ENCODE peak calls at places on chromosome 13, in seven cellular contexts. One of them, this sample, is unnamed.

GRCh38 chr13:105806335-105806920 is 729.0 kb downstream of the EFNB2 start:
- DNase-seq in esophagus muscularis mucosa: no peak
- DNase-seq in H1: no peak
- DNase-seq in suprapubic skin: no peak
- DNase-seq in A549: no peak
- DNase-seq in tibial nerve: no peak
- DNase-seq in transverse colon: no peak
- DNase-seq in this sample: no peak

GRCh38 chr13:77328819-77329132 is 1.9 kb upstream of the MYCBP2 start:
- DNase-seq in tibial nerve: no peak
- DNase-seq in suprapubic skin: no peak
- DNase-seq in esophagus muscularis mucosa: no peak
- DNase-seq in A549: no peak
- DNase-seq in H1: no peak
- DNase-seq in transverse colon: no peak
- DNase-seq in this sample: no peak

GRCh38 chr13:66424417-66424816 is 805.7 kb downstream of the PCDH9 start:
- DNase-seq in suprapubic skin: no peak
- DNase-seq in A549: no peak
- DNase-seq in H1: no peak
- DNase-seq in tibial nerve: no peak
- DNase-seq in transverse colon: no peak
- DNase-seq in esophagus muscularis mucosa: no peak
- DNase-seq in this sample: no peak

GRCh38 chr13:105929486-105929885 is 606.0 kb downstream of the EFNB2 start:
- DNase-seq in esophagus muscularis mucosa: no peak
- DNase-seq in tibial nerve: no peak
- DNase-seq in suprapubic skin: no peak
- DNase-seq in transverse colon: no peak
- DNase-seq in A549: no peak
- DNase-seq in H1: no peak
- DNase-seq in this sample: no peak

GRCh38 chr13:75704942-75705320 is 68.8 kb downstream of the LMO7 start:
- DNase-seq in tibial nerve: no peak
- DNase-seq in suprapubic skin: peak
- DNase-seq in A549: peak
- DNase-seq in esophagus muscularis mucosa: no peak
- DNase-seq in H1: no peak
- DNase-seq in transverse colon: peak
- DNase-seq in this sample: peak

GRCh38 chr13:32318072-32318471 is 2.8 kb downstream of the BRCA2 start:
- DNase-seq in A549: no peak
- DNase-seq in esophagus muscularis mucosa: no peak
- DNase-seq in suprapubic skin: no peak
- DNase-seq in H1: no peak
- DNase-seq in transverse colon: no peak
- DNase-seq in tibial nerve: no peak
- DNase-seq in this sample: no peak

GRCh38 chr13:46010148-46010547 is 42.4 kb downstream of the ZC3H13 start:
- DNase-seq in suprapubic skin: no peak
- DNase-seq in H1: no peak
- DNase-seq in transverse colon: no peak
- DNase-seq in tibial nerve: no peak
- DNase-seq in A549: peak
- DNase-seq in esophagus muscularis mucosa: no peak
- DNase-seq in this sample: no peak

GRCh38 chr13:22027561-22027960 is 356.7 kb downstream of the FGF9 start:
- DNase-seq in esophagus muscularis mucosa: no peak
- DNase-seq in tibial nerve: no peak
- DNase-seq in suprapubic skin: no peak
- DNase-seq in A549: no peak
- DNase-seq in H1: no peak
- DNase-seq in transverse colon: no peak
- DNase-seq in this sample: no peak

GRCh38 chr13:57375876-57376275 is 208.9 kb downstream of the PRR20E start:
- DNase-seq in H1: no peak
- DNase-seq in transverse colon: no peak
- DNase-seq in A549: no peak
- DNase-seq in suprapubic skin: no peak
- DNase-seq in esophagus muscularis mucosa: no peak
- DNase-seq in tibial nerve: no peak
- DNase-seq in this sample: no peak

GRCh38 chr13:41917641-41918040 is 43.3 kb downstream of the VWA8 start:
- DNase-seq in suprapubic skin: no peak
- DNase-seq in esophagus muscularis mucosa: no peak
- DNase-seq in transverse colon: no peak
- DNase-seq in tibial nerve: no peak
- DNase-seq in A549: no peak
- DNase-seq in H1: no peak
- DNase-seq in this sample: no peak

GRCh38 chr13:80340643-80341097 is 256 bp downstream of the SPRY2 start:
- DNase-seq in suprapubic skin: peak
- DNase-seq in H1: no peak
- DNase-seq in tibial nerve: peak
- DNase-seq in esophagus muscularis mucosa: no peak
- DNase-seq in transverse colon: no peak
- DNase-seq in A549: peak
- DNase-seq in this sample: no peak

GRCh38 chr13:112250788-112251445 is 125.2 kb upstream of the SPACA7 start:
- DNase-seq in H1: peak
- DNase-seq in esophagus muscularis mucosa: peak
- DNase-seq in transverse colon: no peak
- DNase-seq in suprapubic skin: no peak
- DNase-seq in tibial nerve: no peak
- DNase-seq in A549: no peak
- DNase-seq in this sample: no peak

GRCh38 chr13:44335463-44335862 is 38.2 kb upstream of the SERP2 start:
- DNase-seq in tibial nerve: no peak
- DNase-seq in suprapubic skin: no peak
- DNase-seq in H1: no peak
- DNase-seq in A549: no peak
- DNase-seq in transverse colon: no peak
- DNase-seq in esophagus muscularis mucosa: peak
- DNase-seq in this sample: no peak

GRCh38 chr13:58960909-58961308 is 1202.8 kb downstream of the DIAPH3 start:
- DNase-seq in H1: no peak
- DNase-seq in suprapubic skin: no peak
- DNase-seq in transverse colon: no peak
- DNase-seq in esophagus muscularis mucosa: no peak
- DNase-seq in A549: peak
- DNase-seq in tibial nerve: no peak
- DNase-seq in this sample: no peak

GRCh38 chr13:98584668-98585397 is 7.9 kb upstream of the STK24 start:
- DNase-seq in esophagus muscularis mucosa: no peak
- DNase-seq in A549: no peak
- DNase-seq in H1: no peak
- DNase-seq in transverse colon: no peak
- DNase-seq in tibial nerve: no peak
- DNase-seq in suprapubic skin: no peak
- DNase-seq in this sample: no peak

GRCh38 chr13:98581377-98581776 is 4.5 kb upstream of the STK24 start:
- DNase-seq in transverse colon: no peak
- DNase-seq in tibial nerve: no peak
- DNase-seq in esophagus muscularis mucosa: no peak
- DNase-seq in H1: no peak
- DNase-seq in A549: no peak
- DNase-seq in suprapubic skin: no peak
- DNase-seq in this sample: no peak

GRCh38 chr13:98585398-98585754 is 8.5 kb upstream of the STK24 start:
- DNase-seq in suprapubic skin: no peak
- DNase-seq in esophagus muscularis mucosa: no peak
- DNase-seq in H1: no peak
- DNase-seq in A549: no peak
- DNase-seq in tibial nerve: no peak
- DNase-seq in transverse colon: peak
- DNase-seq in this sample: no peak

GRCh38 chr13:98581971-98582702 is 5.2 kb upstream of the STK24 start:
- DNase-seq in esophagus muscularis mucosa: no peak
- DNase-seq in tibial nerve: no peak
- DNase-seq in A549: no peak
- DNase-seq in H1: no peak
- DNase-seq in suprapubic skin: no peak
- DNase-seq in transverse colon: no peak
- DNase-seq in this sample: no peak

GRCh38 chr13:98582947-98583346 is 6.0 kb upstream of the STK24 start:
- DNase-seq in esophagus muscularis mucosa: no peak
- DNase-seq in A549: no peak
- DNase-seq in H1: no peak
- DNase-seq in tibial nerve: no peak
- DNase-seq in suprapubic skin: no peak
- DNase-seq in transverse colon: no peak
- DNase-seq in this sample: no peak
- TF ChIP-seq EP300 in esophagus muscularis mucosa: no peak
- TF ChIP-seq EP300 in A549: no peak
- TF ChIP-seq EP300 in H1: no peak
- TF ChIP-seq EP300 in tibial nerve: no peak
- TF ChIP-seq EP300 in suprapubic skin: no peak
- TF ChIP-seq EP300 in transverse colon: no peak
- TF ChIP-seq EP300 in this sample: no peak

DNA sequence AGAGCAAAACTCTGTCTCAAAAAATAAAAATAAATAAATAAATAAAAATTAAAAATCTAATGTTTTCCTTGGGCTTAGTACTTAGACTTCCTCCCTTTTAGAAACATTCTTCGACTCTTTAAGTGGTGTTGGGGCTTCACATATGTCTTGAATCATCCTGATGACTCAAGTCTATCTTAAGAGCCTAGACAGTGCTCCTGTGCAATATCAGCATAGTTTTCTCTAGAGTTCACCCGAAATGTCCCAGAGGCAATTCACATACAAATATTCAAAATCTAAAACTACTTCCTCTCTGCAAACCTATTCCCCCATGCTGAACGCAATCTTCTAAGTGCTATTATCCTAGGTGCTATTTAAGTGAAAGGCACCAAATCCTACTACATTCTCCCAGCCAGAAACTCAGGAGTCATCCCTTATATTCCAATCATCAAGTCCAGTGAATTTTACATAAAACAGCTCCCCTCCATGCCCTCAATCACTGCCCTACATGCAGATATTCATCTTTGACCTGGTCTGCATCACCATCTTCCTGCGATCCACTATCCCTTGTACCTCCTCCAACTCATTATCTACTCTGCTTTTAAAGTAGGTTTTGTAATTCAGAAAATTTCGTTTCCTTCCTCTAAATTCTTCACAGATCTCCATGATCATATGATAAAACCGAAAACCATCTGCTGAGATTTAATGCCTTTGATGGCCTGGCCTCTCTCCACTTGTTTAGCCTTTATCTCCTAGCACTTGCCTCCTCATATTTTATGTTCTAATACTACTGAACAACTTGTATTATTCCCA is 102.7 kb downstream of the ELF1 start:
- DNase-seq in H1: no peak
- DNase-seq in esophagus muscularis mucosa: no peak
- DNase-seq in A549: no peak
- DNase-seq in tibial nerve: no peak
- DNase-seq in suprapubic skin: no peak
- DNase-seq in transverse colon: no peak
- DNase-seq in this sample: no peak
- TF ChIP-seq EP300 in H1: no peak
- TF ChIP-seq EP300 in esophagus muscularis mucosa: no peak
- TF ChIP-seq EP300 in A549: no peak
- TF ChIP-seq EP300 in tibial nerve: no peak
- TF ChIP-seq EP300 in suprapubic skin: no peak
- TF ChIP-seq EP300 in transverse colon: no peak
- TF ChIP-seq EP300 in this sample: no peak

DNA sequence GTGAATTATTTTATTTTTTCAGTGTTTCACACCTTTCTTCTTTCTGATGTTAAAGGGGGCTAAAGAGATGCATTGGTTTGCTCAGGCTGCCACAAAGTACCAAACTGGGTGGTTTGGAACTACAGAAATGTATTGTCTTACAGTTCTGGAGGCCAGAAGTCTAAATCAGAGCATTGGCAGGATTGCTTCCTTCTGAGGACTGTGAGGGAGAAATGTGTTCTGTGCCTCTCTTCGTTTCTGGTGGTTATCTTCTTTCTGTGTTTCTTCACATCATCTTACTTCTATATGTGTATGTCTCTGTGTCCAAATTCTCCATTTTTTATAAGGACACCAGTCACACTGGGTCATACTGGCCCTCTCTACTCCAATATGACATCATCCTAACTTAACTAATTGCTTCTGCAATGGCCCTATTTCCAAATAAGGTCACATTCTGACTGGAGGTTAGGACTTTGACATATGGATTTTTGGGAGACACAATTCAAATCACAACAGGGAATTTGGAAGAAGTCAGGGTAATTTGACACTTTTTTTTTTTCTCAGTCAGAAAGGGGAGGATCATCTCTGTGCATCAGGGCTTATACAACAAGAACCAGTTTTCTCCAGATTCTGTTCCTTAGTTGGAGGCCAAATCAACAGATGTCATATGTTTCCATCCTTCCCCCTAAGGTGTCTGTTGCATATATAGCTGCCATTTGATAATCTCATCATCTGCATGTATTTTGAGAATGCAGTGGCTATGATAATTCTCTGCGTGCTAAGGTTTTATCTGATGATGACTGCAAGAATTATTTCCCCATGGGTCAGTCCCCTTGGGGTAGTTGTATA is 188.2 kb downstream of the KCNRG start:
- DNase-seq in H1: no peak
- DNase-seq in suprapubic skin: no peak
- DNase-seq in A549: no peak
- DNase-seq in transverse colon: no peak
- DNase-seq in tibial nerve: no peak
- DNase-seq in esophagus muscularis mucosa: no peak
- DNase-seq in this sample: no peak
- TF ChIP-seq EP300 in H1: no peak
- TF ChIP-seq EP300 in suprapubic skin: no peak
- TF ChIP-seq EP300 in A549: no peak
- TF ChIP-seq EP300 in transverse colon: no peak
- TF ChIP-seq EP300 in tibial nerve: no peak
- TF ChIP-seq EP300 in esophagus muscularis mucosa: no peak
- TF ChIP-seq EP300 in this sample: no peak

GRCh38 chr13:99434258-99434788 is 66.9 kb upstream of the TM9SF2 start:
- DNase-seq in tibial nerve: no peak
- DNase-seq in H1: no peak
- DNase-seq in esophagus muscularis mucosa: no peak
- DNase-seq in A549: no peak
- DNase-seq in suprapubic skin: no peak
- DNase-seq in transverse colon: peak
- DNase-seq in this sample: peak
- TF ChIP-seq EP300 in tibial nerve: no peak
- TF ChIP-seq EP300 in H1: no peak
- TF ChIP-seq EP300 in esophagus muscularis mucosa: no peak
- TF ChIP-seq EP300 in A549: no peak
- TF ChIP-seq EP300 in suprapubic skin: no peak
- TF ChIP-seq EP300 in transverse colon: no peak
- TF ChIP-seq EP300 in this sample: no peak

GRCh38 chr13:107832521-107833095 is 382.7 kb downstream of the LIG4 start:
- DNase-seq in transverse colon: no peak
- DNase-seq in H1: no peak
- DNase-seq in suprapubic skin: no peak
- DNase-seq in tibial nerve: no peak
- DNase-seq in esophagus muscularis mucosa: no peak
- DNase-seq in A549: no peak
- DNase-seq in this sample: no peak
- TF ChIP-seq EP300 in transverse colon: no peak
- TF ChIP-seq EP300 in H1: no peak
- TF ChIP-seq EP300 in suprapubic skin: no peak
- TF ChIP-seq EP300 in tibial nerve: no peak
- TF ChIP-seq EP300 in esophagus muscularis mucosa: no peak
- TF ChIP-seq EP300 in A549: no peak
- TF ChIP-seq EP300 in this sample: no peak

This sample was measured in stomach.